ENCODE peak calls at places on chromosome 17, in nine cellular contexts. One of them, this sample, is unnamed.

GRCh38 chr17:79188048-79188447 is 113.4 kb downstream of the ENGASE start:
- DNase-seq in HCT116: peak; percentile 10
- DNase-seq in heart right ventricle: no peak
- DNase-seq in tibial artery: no peak
- DNase-seq in OCI-LY7: peak; percentile 61
- DNase-seq in mammary epithelial cell: no peak
- DNase-seq in dorsolateral prefrontal cortex: no peak
- DNase-seq in tibial nerve: no peak
- DNase-seq in ascending aorta: no peak
- DNase-seq in this sample: no peak

GRCh38 chr17:2237521-2237921 is 66.1 kb downstream of the SMG6 start:
- DNase-seq in OCI-LY7: no peak
- DNase-seq in HCT116: no peak
- DNase-seq in tibial artery: peak; percentile 75
- DNase-seq in ascending aorta: peak; percentile 73
- DNase-seq in heart right ventricle: peak; percentile 41
- DNase-seq in mammary epithelial cell: peak; percentile 24
- DNase-seq in tibial nerve: no peak
- DNase-seq in dorsolateral prefrontal cortex: no peak
- DNase-seq in this sample: no peak

GRCh38 chr17:18960803-18961511 is 9.0 kb downstream of the SLC5A10 start:
- DNase-seq in HCT116: no peak
- DNase-seq in OCI-LY7: peak; percentile 86
- DNase-seq in dorsolateral prefrontal cortex: peak; percentile 71
- DNase-seq in mammary epithelial cell: peak; percentile 35
- DNase-seq in heart right ventricle: peak; percentile 84
- DNase-seq in tibial nerve: peak; percentile 73
- DNase-seq in ascending aorta: peak; percentile 84
- DNase-seq in tibial artery: peak; percentile 86
- DNase-seq in this sample: peak; percentile 66

GRCh38 chr17:17738901-17739300 is 57.6 kb downstream of the RAI1 start:
- DNase-seq in ascending aorta: no peak
- DNase-seq in HCT116: no peak
- DNase-seq in heart right ventricle: no peak
- DNase-seq in dorsolateral prefrontal cortex: no peak
- DNase-seq in tibial nerve: no peak
- DNase-seq in OCI-LY7: no peak
- DNase-seq in tibial artery: no peak
- DNase-seq in mammary epithelial cell: peak; percentile 59
- DNase-seq in this sample: no peak

GRCh38 chr17:55319933-55320593 is 55.3 kb downstream of the HLF start:
- DNase-seq in dorsolateral prefrontal cortex: no peak
- DNase-seq in HCT116: no peak
- DNase-seq in OCI-LY7: no peak
- DNase-seq in tibial nerve: no peak
- DNase-seq in heart right ventricle: no peak
- DNase-seq in tibial artery: no peak
- DNase-seq in mammary epithelial cell: no peak
- DNase-seq in ascending aorta: no peak
- DNase-seq in this sample: no peak

GRCh38 chr17:58452738-58453137 is 35.4 kb upstream of the RNF43 start:
- DNase-seq in HCT116: no peak
- DNase-seq in mammary epithelial cell: no peak
- DNase-seq in ascending aorta: no peak
- DNase-seq in dorsolateral prefrontal cortex: no peak
- DNase-seq in tibial nerve: no peak
- DNase-seq in tibial artery: no peak
- DNase-seq in heart right ventricle: no peak
- DNase-seq in OCI-LY7: no peak
- DNase-seq in this sample: peak; percentile 38

GRCh38 chr17:7186241-7186640 is 7.1 kb upstream of the ASGR1 start:
- DNase-seq in heart right ventricle: no peak
- DNase-seq in tibial nerve: no peak
- DNase-seq in OCI-LY7: peak; percentile 26
- DNase-seq in ascending aorta: no peak
- DNase-seq in mammary epithelial cell: no peak
- DNase-seq in tibial artery: no peak
- DNase-seq in HCT116: no peak
- DNase-seq in dorsolateral prefrontal cortex: no peak
- DNase-seq in this sample: no peak

GRCh38 chr17:71765437-71765836 is 355.4 kb upstream of the SOX9 start:
- DNase-seq in HCT116: no peak
- DNase-seq in dorsolateral prefrontal cortex: no peak
- DNase-seq in OCI-LY7: no peak
- DNase-seq in tibial artery: no peak
- DNase-seq in heart right ventricle: no peak
- DNase-seq in ascending aorta: no peak
- DNase-seq in mammary epithelial cell: no peak
- DNase-seq in tibial nerve: no peak
- DNase-seq in this sample: no peak

GRCh38 chr17:69857412-69857835 is 217.6 kb upstream of the KCNJ16 start:
- DNase-seq in mammary epithelial cell: peak; percentile 74
- DNase-seq in dorsolateral prefrontal cortex: no peak
- DNase-seq in ascending aorta: no peak
- DNase-seq in HCT116: peak; percentile 8
- DNase-seq in OCI-LY7: no peak
- DNase-seq in tibial nerve: no peak
- DNase-seq in tibial artery: no peak
- DNase-seq in heart right ventricle: no peak
- DNase-seq in this sample: peak; percentile 58

GRCh38 chr17:80731255-80731840 is 186.7 kb downstream of the RPTOR start:
- DNase-seq in OCI-LY7: no peak
- DNase-seq in heart right ventricle: no peak
- DNase-seq in tibial nerve: no peak
- DNase-seq in ascending aorta: no peak
- DNase-seq in tibial artery: no peak
- DNase-seq in dorsolateral prefrontal cortex: no peak
- DNase-seq in HCT116: no peak
- DNase-seq in mammary epithelial cell: no peak
- DNase-seq in this sample: no peak

GRCh38 chr17:8185580-8186445 is 4.2 kb downstream of the BORCS6 start:
- DNase-seq in OCI-LY7: peak; percentile 80
- DNase-seq in tibial nerve: peak; percentile 97
- DNase-seq in tibial artery: peak; percentile 94
- DNase-seq in HCT116: no peak
- DNase-seq in dorsolateral prefrontal cortex: peak; percentile 89
- DNase-seq in ascending aorta: peak; percentile 96
- DNase-seq in heart right ventricle: peak; percentile 90
- DNase-seq in mammary epithelial cell: peak; percentile 66
- DNase-seq in this sample: peak; percentile 60

DNA sequence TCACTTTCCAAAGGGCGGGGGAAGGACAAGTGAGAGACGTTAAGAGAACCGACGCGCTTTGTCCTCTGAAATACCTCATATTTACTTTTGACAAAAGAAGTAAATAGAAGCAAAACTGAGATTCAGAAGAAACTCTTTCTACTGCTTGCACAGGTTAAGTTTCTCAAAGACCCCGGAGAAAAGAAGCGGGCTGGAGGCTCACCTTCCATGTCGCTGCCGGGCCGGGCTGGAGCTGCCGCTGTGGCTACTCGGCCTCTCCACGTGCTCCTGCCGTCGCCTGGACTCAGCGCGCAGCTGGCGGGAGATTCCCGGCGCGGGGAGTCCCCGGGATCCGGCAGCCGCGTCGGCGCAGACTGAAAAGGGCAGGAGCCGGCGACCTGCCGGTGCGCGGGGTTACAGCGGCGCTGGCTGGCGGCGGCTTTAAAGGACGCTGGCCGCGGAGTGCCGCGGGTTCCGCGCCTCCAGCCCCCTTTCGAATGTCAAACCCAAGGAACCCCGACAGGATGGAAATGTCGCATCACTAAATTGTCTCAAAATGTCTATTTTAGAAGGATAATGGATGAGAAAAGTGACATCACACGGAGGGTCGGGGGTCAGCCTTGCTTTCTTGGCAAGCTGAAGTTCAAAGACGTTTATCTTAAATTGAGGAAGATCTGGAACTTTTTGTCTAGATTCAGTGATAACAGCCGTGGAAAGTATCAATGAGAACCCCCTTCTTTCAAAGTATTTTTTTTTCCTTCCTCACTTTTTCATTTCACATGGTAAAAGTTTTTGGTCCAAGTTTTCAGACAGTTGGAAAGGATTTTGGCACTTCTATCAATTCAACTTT is at the start of gene IKZF3:
- DNase-seq in dorsolateral prefrontal cortex: no peak
- DNase-seq in mammary epithelial cell: peak; percentile 68
- DNase-seq in OCI-LY7: peak; percentile 82
- DNase-seq in heart right ventricle: peak; percentile 62
- DNase-seq in ascending aorta: peak; percentile 62
- DNase-seq in HCT116: no peak
- DNase-seq in tibial artery: peak; percentile 67
- DNase-seq in tibial nerve: no peak
- DNase-seq in this sample: no peak
- TF ChIP-seq CTCF in dorsolateral prefrontal cortex: no peak
- TF ChIP-seq CTCF in mammary epithelial cell: peak; percentile 43
- TF ChIP-seq CTCF in OCI-LY7: peak; percentile 69
- TF ChIP-seq CTCF in heart right ventricle: peak; percentile 48
- TF ChIP-seq CTCF in ascending aorta: no peak
- TF ChIP-seq CTCF in HCT116: no peak
- TF ChIP-seq CTCF in tibial artery: no peak
- TF ChIP-seq CTCF in tibial nerve: no peak
- TF ChIP-seq CTCF in this sample: no peak

DNA sequence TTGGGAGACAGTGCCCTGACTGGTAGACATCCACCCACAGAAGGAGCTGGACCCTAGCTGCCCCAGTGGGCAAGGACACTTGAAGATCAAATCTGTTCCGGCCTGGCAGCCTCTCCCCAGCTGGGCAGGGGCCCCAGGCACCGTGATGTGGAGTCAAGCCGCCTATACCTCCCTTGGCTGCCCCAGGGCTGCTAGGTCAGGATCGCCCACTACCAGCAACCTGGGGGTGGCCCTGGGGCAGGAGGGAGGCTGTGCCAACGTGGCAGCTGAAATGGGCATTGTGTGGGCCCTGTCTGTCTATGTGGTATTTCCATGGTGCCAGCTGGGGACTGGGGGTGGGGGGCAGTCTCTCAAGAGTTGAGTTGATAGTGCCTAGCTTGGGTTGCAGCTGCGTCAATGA is 941 bp downstream of the PDK2 start:
- DNase-seq in ascending aorta: no peak
- DNase-seq in dorsolateral prefrontal cortex: peak; percentile 47
- DNase-seq in mammary epithelial cell: peak; percentile 10
- DNase-seq in OCI-LY7: no peak
- DNase-seq in tibial artery: no peak
- DNase-seq in heart right ventricle: no peak
- DNase-seq in HCT116: no peak
- DNase-seq in tibial nerve: no peak
- DNase-seq in this sample: no peak
- H3K27ac ChIP-seq in ascending aorta: peak overlapping the region; percentile 87
- H3K27ac ChIP-seq in dorsolateral prefrontal cortex: peak overlapping the region; percentile 91
- H3K27ac ChIP-seq in mammary epithelial cell: no peak overlapping the region
- H3K27ac ChIP-seq in OCI-LY7: no peak overlapping the region
- H3K27ac ChIP-seq in tibial artery: peak overlapping the region; percentile 96
- H3K27ac ChIP-seq in heart right ventricle: peak overlapping the region; percentile 95
- H3K27ac ChIP-seq in HCT116: peak overlapping the region; percentile 64
- H3K27ac ChIP-seq in tibial nerve: peak overlapping the region; percentile 96
- H3K27ac ChIP-seq in this sample: no peak overlapping the region

GRCh38 chr17:64016248-64016784 is 4.1 kb downstream of the ICAM2 start:
- DNase-seq in mammary epithelial cell: no peak
- DNase-seq in tibial artery: no peak
- DNase-seq in dorsolateral prefrontal cortex: no peak
- DNase-seq in OCI-LY7: peak; percentile 49
- DNase-seq in ascending aorta: peak; percentile 54
- DNase-seq in tibial nerve: no peak
- DNase-seq in heart right ventricle: no peak
- DNase-seq in HCT116: no peak
- DNase-seq in this sample: no peak
- H3K4me3 ChIP-seq in mammary epithelial cell: no peak overlapping the region
- H3K4me3 ChIP-seq in tibial artery: no peak overlapping the region
- H3K4me3 ChIP-seq in dorsolateral prefrontal cortex: no peak overlapping the region
- H3K4me3 ChIP-seq in OCI-LY7: peak overlapping the region; percentile 79
- H3K4me3 ChIP-seq in ascending aorta: no peak overlapping the region
- H3K4me3 ChIP-seq in tibial nerve: no peak overlapping the region
- H3K4me3 ChIP-seq in heart right ventricle: no peak overlapping the region
- H3K4me3 ChIP-seq in HCT116: no peak overlapping the region
- H3K4me3 ChIP-seq in this sample: no peak overlapping the region

GRCh38 chr17:68461589-68461988 is 4.3 kb upstream of the WIPI1 start:
- DNase-seq in ascending aorta: no peak
- DNase-seq in mammary epithelial cell: no peak
- DNase-seq in tibial nerve: no peak
- DNase-seq in dorsolateral prefrontal cortex: no peak
- DNase-seq in tibial artery: no peak
- DNase-seq in heart right ventricle: no peak
- DNase-seq in HCT116: no peak
- DNase-seq in OCI-LY7: peak; percentile 78
- DNase-seq in this sample: no peak

GRCh38 chr17:68461122-68461539 is 3.8 kb upstream of the WIPI1 start:
- DNase-seq in dorsolateral prefrontal cortex: no peak
- DNase-seq in OCI-LY7: peak; percentile 85
- DNase-seq in mammary epithelial cell: no peak
- DNase-seq in tibial artery: no peak
- DNase-seq in HCT116: no peak
- DNase-seq in tibial nerve: no peak
- DNase-seq in heart right ventricle: no peak
- DNase-seq in ascending aorta: no peak
- DNase-seq in this sample: no peak

GRCh38 chr17:68462381-68463210 is 5.3 kb upstream of the WIPI1 start:
- DNase-seq in OCI-LY7: peak; percentile 97
- DNase-seq in heart right ventricle: peak; percentile 65
- DNase-seq in HCT116: peak; percentile 92
- DNase-seq in tibial artery: no peak
- DNase-seq in ascending aorta: peak; percentile 81
- DNase-seq in mammary epithelial cell: peak; percentile 82
- DNase-seq in tibial nerve: peak; percentile 72
- DNase-seq in dorsolateral prefrontal cortex: peak; percentile 47
- DNase-seq in this sample: peak; percentile 57

GRCh38 chr17:68460715-68461114 is 3.4 kb upstream of the WIPI1 start:
- DNase-seq in tibial nerve: no peak
- DNase-seq in dorsolateral prefrontal cortex: no peak
- DNase-seq in mammary epithelial cell: no peak
- DNase-seq in tibial artery: no peak
- DNase-seq in heart right ventricle: no peak
- DNase-seq in ascending aorta: no peak
- DNase-seq in OCI-LY7: peak; percentile 51
- DNase-seq in HCT116: no peak
- DNase-seq in this sample: no peak

DNA sequence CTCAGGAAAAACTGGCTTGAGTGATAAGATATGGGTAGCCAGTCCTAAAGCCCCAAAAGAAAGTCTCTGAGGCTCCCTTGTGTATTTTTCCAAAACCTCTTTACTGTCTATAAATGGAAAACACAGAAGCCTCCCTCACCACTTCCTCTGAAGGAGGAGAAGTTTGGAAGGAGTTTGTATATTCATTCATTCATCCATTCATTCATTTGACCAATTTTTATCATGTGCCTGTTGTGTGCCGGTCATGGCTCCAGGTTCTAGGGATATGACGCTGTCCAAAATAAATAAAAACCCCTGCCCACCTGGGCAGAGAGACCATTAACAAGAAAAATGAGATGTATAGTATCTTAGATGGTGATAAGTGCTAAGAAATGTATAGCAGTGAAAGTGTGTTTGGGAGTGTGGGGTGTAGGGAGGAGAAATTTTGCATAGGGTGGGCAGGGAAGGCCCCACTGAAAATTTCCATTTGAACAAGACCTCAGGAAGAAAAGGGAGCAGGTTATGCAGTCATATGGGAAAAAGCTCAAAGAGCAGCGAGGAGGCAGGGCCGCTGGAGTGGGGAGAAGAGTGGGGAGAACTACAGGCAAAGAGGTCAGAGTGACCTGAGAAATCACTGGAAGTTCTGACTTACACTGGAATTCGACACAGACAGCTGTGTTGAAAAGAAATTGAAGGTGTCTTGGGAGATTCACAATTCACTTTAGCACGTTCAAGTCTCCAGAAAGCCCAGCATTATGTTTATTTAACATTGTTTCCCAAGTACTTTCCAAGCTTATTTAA is 6.1 kb upstream of the WIPI1 start:
- DNase-seq in tibial artery: no peak
- DNase-seq in heart right ventricle: no peak
- DNase-seq in ascending aorta: no peak
- DNase-seq in mammary epithelial cell: no peak
- DNase-seq in HCT116: no peak
- DNase-seq in dorsolateral prefrontal cortex: no peak
- DNase-seq in OCI-LY7: no peak
- DNase-seq in tibial nerve: no peak
- DNase-seq in this sample: no peak
- TF ChIP-seq CTCF in tibial artery: no peak
- TF ChIP-seq CTCF in heart right ventricle: peak; percentile 2
- TF ChIP-seq CTCF in ascending aorta: no peak
- TF ChIP-seq CTCF in mammary epithelial cell: no peak
- TF ChIP-seq CTCF in HCT116: no peak
- TF ChIP-seq CTCF in dorsolateral prefrontal cortex: no peak
- TF ChIP-seq CTCF in OCI-LY7: peak; percentile 58
- TF ChIP-seq CTCF in tibial nerve: no peak
- TF ChIP-seq CTCF in this sample: no peak

This sample was measured in brain microvascular endothelial cell.